ENCODE peak calls at places on chromosomes 1 and 21, in four cellular contexts. R is A549, O is upper lobe of left lung, Q is choroid plexus epithelial cell. S is an unnamed sample.

GRCh38 chr1:179816196-179816960 is 61.2 kb downstream of the TOR1AIP2 start:
- DNase-seq in Q (peak), R (no peak), O (no peak), S (no peak)

GRCh38 chr1:98260839-98261238 is 340.0 kb upstream of the DPYD start:
- DNase-seq in R (no peak), O (no peak), Q (no peak), S (no peak)

GRCh38 chr21:25405991-25406390 is 201.3 kb downstream of the MRPL39 start:
- DNase-seq in R (no peak), O (no peak), Q (no peak), S (no peak)

GRCh38 chr1:192724670-192725069 is 84.2 kb upstream of the RGS2 start:
- DNase-seq in O (no peak), R (no peak), Q (no peak), S (peak)

GRCh38 chr1:211650922-211651303 is 24.5 kb downstream of the NEK2 start:
- DNase-seq in Q (no peak), O (no peak), R (no peak), S (no peak)

GRCh38 chr1:26288311-26288941 is 8.5 kb downstream of the SH3BGRL3 start:
- DNase-seq in Q (no peak), O (peak), R (no peak), S (peak)

GRCh38 chr1:53325326-53326087 is 2.4 kb downstream of the LRP8 start:
- DNase-seq in Q (no peak), O (no peak), R (no peak), S (no peak)

GRCh38 chr1:227312364-227313025 is 5.8 kb downstream of the CDC42BPA start:
- DNase-seq in Q (no peak), R (no peak), O (no peak), S (peak)

GRCh38 chr1:25676488-25676887 is 59.9 kb downstream of the MAN1C1 start:
- DNase-seq in R (no peak), Q (no peak), O (peak), S (peak)

GRCh38 chr21:31366825-31367224 is 22.8 kb upstream of the TIAM1 start:
- DNase-seq in Q (peak), O (no peak), R (no peak), S (peak)

GRCh38 chr1:98126740-98127139 is 205.9 kb upstream of the DPYD start:
- DNase-seq in Q (no peak), O (no peak), R (no peak), S (no peak)

GRCh38 chr1:244971524-244972216 is 107.3 kb upstream of the HNRNPU start:
- DNase-seq in O (no peak), R (no peak), Q (no peak), S (no peak)

GRCh38 chr1:54262244-54262643 is 62.3 kb downstream of the MRPL37 start:
- DNase-seq in Q (no peak), O (no peak), R (no peak), S (no peak)

GRCh38 chr1:39646232-39647081 is 7.0 kb upstream of the HEYL start:
- DNase-seq in Q (peak), R (no peak), O (peak), S (peak)

GRCh38 chr1:216293673-216294072 is 129.6 kb downstream of the USH2A start:
- DNase-seq in Q (peak), R (no peak), O (no peak), S (peak)

GRCh38 chr1:232950919-232951579 is 638 bp downstream of the NTPCR start:
- DNase-seq in Q (peak), R (peak), O (peak), S (peak)

GRCh38 chr21:43959231-43960041 is 52.7 kb upstream of the TRAPPC10 start:
- DNase-seq in Q (no peak), R (no peak), O (no peak), S (no peak)

GRCh38 chr1:10338047-10338446 is 60.8 kb upstream of the PGD start:
- DNase-seq in O (peak), R (peak), Q (peak), S (peak)

GRCh38 chr1:30039354-30040080 is 683.9 kb downstream of the MATN1 start:
- DNase-seq in R (no peak), Q (no peak), O (no peak), S (no peak)

GRCh38 chr1:219751870-219752269 is 139.0 kb upstream of the ZC3H11B start:
- DNase-seq in O (no peak), R (no peak), Q (no peak), S (no peak)

GRCh38 chr1:158371188-158371953 is 17.7 kb downstream of the CD1E start:
- DNase-seq in R (no peak), O (no peak), Q (no peak), S (peak)

GRCh38 chr1:227317541-227318002 is 720 bp downstream of the CDC42BPA start:
- DNase-seq in R (peak), O (peak), Q (peak), S (peak)

GRCh38 chr1:21072721-21073120 is 104.0 kb downstream of the EIF4G3 start:
- DNase-seq in O (no peak), Q (peak), R (no peak), S (peak)

GRCh38 chr1:100353988-100354387 is 1.7 kb downstream of the CDC14A start:
- DNase-seq in R (peak), Q (no peak), O (no peak), S (peak)

GRCh38 chr1:151720974-151721787 is at the start of gene RIIAD1:
- DNase-seq in O (peak), R (peak), Q (peak), S (peak)

GRCh38 chr1:153553096-153553495 is 4.0 kb upstream of the S100A3 start:
- DNase-seq in Q (no peak), R (no peak), O (no peak), S (no peak)

GRCh38 chr21:36704281-36704957 is 5.5 kb downstream of the SIM2 start:
- DNase-seq in Q (no peak), R (no peak), O (peak), S (no peak)

GRCh38 chr1:230167419-230167852 is 100.4 kb downstream of the GALNT2 start:
- DNase-seq in R (peak), Q (peak), O (no peak), S (peak)

GRCh38 chr1:150661156-150661555 is 31.7 kb upstream of the ENSA start:
- DNase-seq in O (no peak), R (no peak), Q (no peak), S (peak)

GRCh38 chr1:198909973-198910372 is 271.1 kb downstream of the PTPRC start:
- DNase-seq in Q (peak), O (no peak), R (no peak), S (no peak)

GRCh38 chr1:27555700-27556424 is 48.1 kb downstream of the AHDC1 start:
- DNase-seq in Q (peak), O (peak), R (no peak), S (no peak)

GRCh38 chr1:23757812-23758211 is 14.5 kb downstream of the ELOA start:
- DNase-seq in O (no peak), Q (no peak), R (no peak), S (no peak)

GRCh38 chr1:216749219-216749618 is 26.0 kb upstream of the ESRRG start:
- DNase-seq in O (no peak), R (no peak), Q (no peak), S (no peak)

GRCh38 chr1:53091841-53092645 is 30.0 kb downstream of the PODN start:
- DNase-seq in O (peak), R (no peak), Q (peak), S (no peak)

GRCh38 chr1:13901597-13901996 is 201.6 kb downstream of the PRDM2 start:
- DNase-seq in Q (no peak), O (no peak), R (no peak), S (no peak)
- H3K4me3 ChIP-seq in Q (no peak), O (no peak), R (no peak), S (no peak)

DNA sequence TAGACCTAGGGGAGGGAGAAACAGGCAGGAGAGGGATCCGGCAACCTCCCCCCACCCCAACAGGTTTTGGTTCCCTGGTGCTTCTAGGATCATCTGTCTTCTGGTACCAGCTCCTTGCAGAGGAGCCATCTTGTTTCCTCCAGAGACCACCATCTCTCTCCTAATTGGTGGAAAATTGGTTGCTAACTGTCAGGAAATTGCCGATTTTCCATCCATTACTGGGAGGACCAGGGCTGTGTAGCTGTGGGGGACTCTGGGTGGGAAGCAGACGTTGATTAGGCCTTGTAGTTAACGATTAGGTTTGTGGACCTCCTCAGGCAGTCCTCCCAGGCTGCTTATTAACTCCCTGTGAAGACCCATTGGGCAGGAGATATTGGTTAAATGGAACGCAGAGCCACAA is 61.0 kb upstream of the TRABD2B start:
- DNase-seq in O (no peak), R (no peak), Q (no peak), S (no peak)
- TF ChIP-seq CTCF in O (no peak), R (no peak), Q (no peak), S (no peak)

DNA sequence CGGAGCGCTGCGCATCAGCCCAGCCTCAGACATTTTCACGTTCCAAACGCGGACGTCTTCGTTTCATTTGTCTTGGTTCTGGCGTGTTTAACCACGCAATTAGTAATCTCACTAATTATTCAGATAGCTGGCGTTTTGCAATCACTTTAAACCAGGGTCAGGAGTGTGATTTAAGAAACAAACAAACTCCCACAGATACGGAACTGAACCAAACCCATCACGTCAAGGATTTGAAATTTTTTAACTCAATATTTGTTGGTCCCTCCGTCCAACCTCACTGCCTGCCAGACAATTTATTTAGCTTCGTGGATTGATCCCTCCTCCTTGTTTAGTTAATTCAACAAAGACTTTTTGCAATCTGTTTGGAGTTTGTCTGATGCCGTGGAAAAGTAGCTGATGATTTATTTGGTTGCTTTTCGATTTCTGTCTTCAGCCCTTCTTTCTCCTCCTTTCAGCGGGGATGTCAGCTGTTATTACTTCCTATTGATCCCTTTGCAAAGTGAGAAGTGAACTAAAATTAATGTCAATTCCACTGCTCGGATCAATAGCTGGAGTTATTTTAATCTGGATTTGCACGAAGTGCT is 4.1 kb downstream of the RNF220 start:
- DNase-seq in O (no peak), Q (no peak), R (no peak), S (no peak)
- H3K4me3 ChIP-seq in O (peak), Q (no peak), R (no peak), S (no peak)

DNA sequence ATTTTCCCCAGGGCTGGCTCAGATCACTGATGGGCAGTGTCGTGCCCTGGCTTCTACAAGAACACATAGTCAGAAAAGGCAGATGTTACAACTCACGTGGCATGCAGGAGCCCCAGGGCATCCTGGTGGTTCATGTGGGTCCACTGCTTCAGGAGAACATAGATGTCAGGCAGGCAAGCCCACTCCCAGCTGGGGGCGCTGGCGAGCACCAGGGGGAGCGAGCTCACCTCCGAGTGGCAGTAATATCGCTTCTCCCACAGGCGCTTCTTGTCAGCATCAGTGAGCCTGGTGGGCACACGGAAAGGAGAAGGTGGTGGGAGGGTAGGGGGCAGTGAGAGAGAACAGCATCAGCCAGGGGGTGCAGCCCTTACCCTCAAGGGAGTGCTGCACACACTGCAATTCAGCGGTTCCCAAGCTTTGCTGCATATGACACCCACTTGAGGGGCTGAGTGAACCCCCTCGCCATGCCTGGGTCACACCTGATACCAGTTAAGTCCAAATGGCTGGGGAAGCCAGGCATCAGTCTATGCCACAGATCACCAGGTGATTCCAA is 34.3 kb upstream of the PPP1R15B start:
- DNase-seq in R (peak), Q (peak), O (no peak), S (no peak)
- TF ChIP-seq CTCF in R (no peak), Q (peak), O (no peak), S (peak)

DNA sequence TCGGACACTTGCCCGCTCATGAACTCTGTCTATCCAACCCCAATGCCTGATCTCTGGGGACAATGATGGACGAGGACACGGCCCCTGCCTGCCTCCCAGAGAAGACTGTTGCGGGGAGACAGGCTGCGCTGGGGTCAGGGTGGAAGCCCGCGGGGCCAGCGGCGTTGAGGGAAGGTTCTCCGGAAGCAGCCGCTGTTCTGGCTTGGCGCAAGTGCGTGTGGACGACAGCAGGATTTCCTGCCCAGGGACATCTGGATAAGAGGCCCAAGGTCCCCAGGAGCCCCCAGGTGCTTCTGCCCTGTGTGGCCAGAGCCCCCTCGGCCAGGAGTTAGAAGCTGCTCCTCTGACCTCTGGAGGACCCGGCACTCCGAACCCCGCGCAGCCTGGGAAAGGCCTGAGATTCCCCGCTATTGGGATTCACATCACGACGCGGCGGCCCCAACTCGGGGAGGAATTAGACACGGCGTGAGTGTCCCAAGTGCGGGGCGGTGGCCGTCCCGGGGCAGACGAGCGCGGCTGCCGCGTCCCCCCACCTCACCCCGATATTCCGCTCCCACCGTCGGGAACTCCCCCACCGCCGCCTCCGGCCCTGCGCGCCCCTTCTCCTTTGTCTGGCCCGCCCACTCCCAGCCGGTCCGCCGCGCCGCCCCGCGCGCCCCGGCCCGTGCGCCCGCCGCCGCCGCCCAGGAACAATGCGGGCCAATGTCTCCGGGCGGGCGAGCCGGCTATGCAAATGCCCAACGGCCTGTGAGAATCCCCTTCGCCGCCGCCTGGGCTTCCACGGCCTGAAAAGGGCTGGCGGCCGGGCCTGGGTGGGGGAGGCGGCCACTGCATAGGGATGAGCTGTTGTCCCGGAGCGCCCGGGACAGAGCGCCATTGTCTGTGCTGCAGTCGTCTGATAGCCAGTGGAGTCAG is 19.1 kb downstream of the RHBG start:
- DNase-seq in R (no peak), Q (no peak), O (no peak), S (no peak)
- H3K4me3 ChIP-seq in R (no peak), Q (no peak), O (no peak), S (no peak)

GRCh38 chr1:243483952-243484351 is 228.1 kb downstream of the SDCCAG8 start:
- DNase-seq in R (no peak), O (no peak), Q (no peak), S (no peak)

GRCh38 chr1:243481101-243481500 is 225.3 kb downstream of the SDCCAG8 start:
- DNase-seq in R (no peak), Q (no peak), O (no peak), S (no peak)

GRCh38 chr1:243487036-243487648 is 231.3 kb downstream of the SDCCAG8 start:
- DNase-seq in R (no peak), Q (no peak), O (no peak), S (no peak)

GRCh38 chr1:243482237-243483022 is 226.6 kb downstream of the SDCCAG8 start:
- DNase-seq in Q (peak), R (peak), O (no peak), S (peak)

GRCh38 chr1:243483084-243483845 is 227.4 kb downstream of the SDCCAG8 start:
- DNase-seq in R (no peak), Q (no peak), O (no peak), S (no peak)
- TF ChIP-seq CTCF in R (peak), Q (peak), O (peak), S (peak)

GRCh38 chr1:205568469-205569361 is 63.1 kb downstream of the ELK4 start:
- DNase-seq in Q (no peak), R (no peak), O (no peak), S (peak)
- H3K4me3 ChIP-seq in Q (no peak), R (peak), O (peak), S (no peak)

S was measured in epithelial cell of esophagus.